ENCODE peak calls at places on chromosomes 4 and X, in ten cellular contexts. D, C, Z, J, N, W, M, R, T and Y are unnamed samples.

GRCh38 chrX:106247162-106247561 is 79.1 kb downstream of the PWWP3B start:
- DNase-seq in J (no peak), R (no peak), C (no peak), M (no peak), N (no peak), W (no peak), Z (no peak), T (no peak), D (peak; percentile 44), Y (no peak)

GRCh38 chr4:11605597-11605996 is 176.9 kb upstream of the HS3ST1 start:
- DNase-seq in N (peak; percentile 23), M (no peak), T (no peak), Z (no peak), J (peak; percentile 22), R (no peak), C (no peak), W (no peak), D (peak; percentile 30), Y (no peak)

GRCh38 chrX:17459596-17459995 is 84.6 kb downstream of the NHS start:
- DNase-seq in T (no peak), Z (no peak), J (no peak), D (peak; percentile 72), C (no peak), R (no peak), W (no peak), M (no peak), N (peak; percentile 65), Y (no peak)

GRCh38 chrX:25555521-25555920 is 539.8 kb upstream of the ARX start:
- DNase-seq in R (no peak), C (no peak), D (no peak), T (no peak), N (no peak), Z (no peak), M (no peak), J (no peak), W (no peak), Y (no peak)

GRCh38 chrX:1394731-1395501 is 3.0 kb upstream of the SLC25A6 start:
- DNase-seq in Z (no peak), D (peak; percentile 28), T (peak; percentile 53), R (no peak), M (no peak), C (no peak), N (no peak), W (peak; percentile 5), J (no peak), Y (no peak)

GRCh38 chrX:155094468-155095061 is 23.3 kb downstream of the BRCC3 start:
- DNase-seq in D (peak; percentile 39), R (no peak), M (peak; percentile 15), N (no peak), T (no peak), Z (peak; percentile 39), J (peak; percentile 23), W (no peak), C (no peak), Y (peak; percentile 11)

GRCh38 chrX:133674726-133675470 is 259.6 kb upstream of the GPC4 start:
- DNase-seq in C (no peak), N (no peak), J (no peak), W (no peak), R (no peak), Z (no peak), M (no peak), T (no peak), D (no peak), Y (no peak)

GRCh38 chr4:152045781-152046571 is 285.2 kb upstream of the GATB start:
- DNase-seq in C (no peak), M (no peak), T (no peak), W (peak; percentile 19), D (no peak), J (no peak), R (no peak), N (no peak), Z (peak; percentile 26), Y (no peak)

GRCh38 chr4:14000091-14000814 is 372.7 kb upstream of the BOD1L1 start:
- DNase-seq in T (no peak), R (no peak), M (no peak), N (no peak), W (no peak), C (no peak), D (no peak), J (no peak), Z (no peak), Y (no peak)

GRCh38 chrX:9355739-9356138 is 109.1 kb upstream of the TBL1X start:
- DNase-seq in W (no peak), D (no peak), M (no peak), Z (peak; percentile 41), C (no peak), R (no peak), J (no peak), N (no peak), T (no peak), Y (no peak)

GRCh38 chr4:111512081-111512774 is 633.0 kb upstream of the FAM241A start:
- DNase-seq in Z (no peak), M (no peak), C (no peak), T (no peak), R (no peak), W (no peak), J (no peak), D (peak; percentile 96), N (peak; percentile 73), Y (no peak)